ENCODE peak calls at places on chromosome 11, in eight cellular contexts. One of them, this sample, is unnamed.

GRCh38 chr11:117538256-117538655 is 210.6 kb downstream of the CEP164 start:
- DNase-seq in T follicular helper cell: no peak
- DNase-seq in NB4: no peak
- DNase-seq in GM04504: no peak
- DNase-seq in cardiac fibroblast: no peak
- DNase-seq in EH: no peak
- DNase-seq in Right ventricle myocardium inferior: no peak
- DNase-seq in stimulated activated CD4-positive, alpha-beta T cell treated with anti-CD3 and anti-CD28 coated beads, Interleukin-15, amount 100 ng/mL, for 48 hours: no peak
- DNase-seq in this sample: no peak

GRCh38 chr11:74443071-74443864 is 24.1 kb downstream of the KCNE3 start:
- DNase-seq in T follicular helper cell: no peak
- DNase-seq in NB4: no peak
- DNase-seq in GM04504: no peak
- DNase-seq in cardiac fibroblast: peak; percentile 47
- DNase-seq in EH: no peak
- DNase-seq in Right ventricle myocardium inferior: no peak
- DNase-seq in stimulated activated CD4-positive, alpha-beta T cell treated with anti-CD3 and anti-CD28 coated beads, Interleukin-15, amount 100 ng/mL, for 48 hours: no peak
- DNase-seq in this sample: no peak

GRCh38 chr11:76701701-76702100 is 31.2 kb upstream of the LRRC32 start:
- DNase-seq in T follicular helper cell: no peak
- DNase-seq in NB4: no peak
- DNase-seq in GM04504: peak; percentile 52
- DNase-seq in cardiac fibroblast: peak; percentile 57
- DNase-seq in EH: peak; percentile 84
- DNase-seq in Right ventricle myocardium inferior: no peak
- DNase-seq in stimulated activated CD4-positive, alpha-beta T cell treated with anti-CD3 and anti-CD28 coated beads, Interleukin-15, amount 100 ng/mL, for 48 hours: no peak
- DNase-seq in this sample: peak; percentile 18

GRCh38 chr11:119204066-119204465 is 2.1 kb upstream of the CBL start:
- DNase-seq in T follicular helper cell: no peak
- DNase-seq in NB4: no peak
- DNase-seq in GM04504: no peak
- DNase-seq in cardiac fibroblast: no peak
- DNase-seq in EH: no peak
- DNase-seq in Right ventricle myocardium inferior: no peak
- DNase-seq in stimulated activated CD4-positive, alpha-beta T cell treated with anti-CD3 and anti-CD28 coated beads, Interleukin-15, amount 100 ng/mL, for 48 hours: no peak
- DNase-seq in this sample: no peak

GRCh38 chr11:132365650-132366049 is 995.2 kb downstream of the NTM start:
- DNase-seq in T follicular helper cell: no peak
- DNase-seq in NB4: no peak
- DNase-seq in GM04504: no peak
- DNase-seq in cardiac fibroblast: no peak
- DNase-seq in EH: no peak
- DNase-seq in Right ventricle myocardium inferior: no peak
- DNase-seq in stimulated activated CD4-positive, alpha-beta T cell treated with anti-CD3 and anti-CD28 coated beads, Interleukin-15, amount 100 ng/mL, for 48 hours: no peak
- DNase-seq in this sample: no peak

GRCh38 chr11:129813216-129813791 is 2.3 kb upstream of the TMEM45B start:
- DNase-seq in T follicular helper cell: no peak
- DNase-seq in NB4: no peak
- DNase-seq in GM04504: no peak
- DNase-seq in cardiac fibroblast: no peak
- DNase-seq in EH: no peak
- DNase-seq in Right ventricle myocardium inferior: no peak
- DNase-seq in stimulated activated CD4-positive, alpha-beta T cell treated with anti-CD3 and anti-CD28 coated beads, Interleukin-15, amount 100 ng/mL, for 48 hours: no peak
- DNase-seq in this sample: no peak

GRCh38 chr11:34977039-34977906 is 60.9 kb downstream of the PDHX start:
- DNase-seq in T follicular helper cell: no peak
- DNase-seq in NB4: peak; percentile 32
- DNase-seq in GM04504: no peak
- DNase-seq in cardiac fibroblast: peak; percentile 90
- DNase-seq in EH: peak; percentile 74
- DNase-seq in Right ventricle myocardium inferior: no peak
- DNase-seq in stimulated activated CD4-positive, alpha-beta T cell treated with anti-CD3 and anti-CD28 coated beads, Interleukin-15, amount 100 ng/mL, for 48 hours: no peak
- DNase-seq in this sample: peak; percentile 31

GRCh38 chr11:68936676-68937620 is 33.3 kb downstream of the IGHMBP2 start:
- DNase-seq in T follicular helper cell: no peak
- DNase-seq in NB4: no peak
- DNase-seq in GM04504: no peak
- DNase-seq in cardiac fibroblast: no peak
- DNase-seq in EH: no peak
- DNase-seq in Right ventricle myocardium inferior: peak; percentile 34
- DNase-seq in stimulated activated CD4-positive, alpha-beta T cell treated with anti-CD3 and anti-CD28 coated beads, Interleukin-15, amount 100 ng/mL, for 48 hours: no peak
- DNase-seq in this sample: no peak

GRCh38 chr11:63015521-63016215 is at the start of gene SLC22A8:
- DNase-seq in T follicular helper cell: no peak
- DNase-seq in NB4: no peak
- DNase-seq in GM04504: no peak
- DNase-seq in cardiac fibroblast: no peak
- DNase-seq in EH: no peak
- DNase-seq in Right ventricle myocardium inferior: no peak
- DNase-seq in stimulated activated CD4-positive, alpha-beta T cell treated with anti-CD3 and anti-CD28 coated beads, Interleukin-15, amount 100 ng/mL, for 48 hours: no peak
- DNase-seq in this sample: no peak

GRCh38 chr11:72238040-72238450 is 5.9 kb downstream of the PHOX2A start:
- DNase-seq in T follicular helper cell: no peak
- DNase-seq in NB4: peak; percentile 75
- DNase-seq in GM04504: peak; percentile 18
- DNase-seq in cardiac fibroblast: peak; percentile 80
- DNase-seq in EH: peak; percentile 70
- DNase-seq in Right ventricle myocardium inferior: peak; percentile 69
- DNase-seq in stimulated activated CD4-positive, alpha-beta T cell treated with anti-CD3 and anti-CD28 coated beads, Interleukin-15, amount 100 ng/mL, for 48 hours: no peak
- DNase-seq in this sample: peak; percentile 49

This sample was measured in MG63.